ENCODE peak calls at places on chromosomes 4 and X, in eight cellular contexts. D, Z, L, I, E, O, F and S are unnamed samples.

GRCh38 chr4:6206771-6207290 is 6.5 kb upstream of the JAKMIP1 start:
- DNase-seq in D (no peak), Z (no peak), L (no peak), I (no peak), E (no peak), O (no peak), F (no peak), S (no peak)

GRCh38 chrX:19883878-19884277 is 3.5 kb downstream of the SH3KBP1 start:
- DNase-seq in D (no peak), Z (no peak), L (no peak), I (no peak), E (peak), O (no peak), F (no peak), S (no peak)

GRCh38 chr4:83643036-83643435 is 107.1 kb downstream of the GPAT3 start:
- DNase-seq in D (no peak), Z (no peak), L (no peak), I (no peak), E (no peak), O (no peak), F (no peak), S (no peak)

GRCh38 chr4:37601527-37601926 is 84.6 kb downstream of the RELL1 start:
- DNase-seq in D (peak), Z (peak), L (no peak), I (no peak), E (peak), O (no peak), F (no peak), S (no peak)

GRCh38 chr4:122798101-122798500 is 28.5 kb upstream of the FGF2 start:
- DNase-seq in D (peak), Z (peak), L (no peak), I (no peak), E (no peak), O (peak), F (no peak), S (no peak)

GRCh38 chr4:186190456-186191265 is 706 bp upstream of the CYP4V2 start:
- DNase-seq in D (no peak), Z (peak), L (no peak), I (no peak), E (peak), O (peak), F (peak), S (no peak)

GRCh38 chr4:88893961-88894360 is 163.0 kb downstream of the FAM13A start:
- DNase-seq in D (no peak), Z (peak), L (no peak), I (no peak), E (no peak), O (no peak), F (no peak), S (no peak)

GRCh38 chrX:39898147-39898546 is 199.6 kb downstream of the BCOR start:
- DNase-seq in D (no peak), Z (no peak), L (no peak), I (no peak), E (no peak), O (no peak), F (no peak), S (no peak)

GRCh38 chrX:119686087-119686639 is 6.8 kb downstream of the SEPTIN6 start:
- DNase-seq in D (no peak), Z (no peak), L (no peak), I (no peak), E (peak), O (no peak), F (no peak), S (no peak)

GRCh38 chr4:188008377-188008776 is 12.8 kb downstream of the ZFP42 start:
- DNase-seq in D (no peak), Z (peak), L (no peak), I (no peak), E (no peak), O (no peak), F (no peak), S (no peak)

GRCh38 chr4:157204634-157205244 is 15.8 kb upstream of the GRIA2 start:
- DNase-seq in D (no peak), Z (no peak), L (no peak), I (no peak), E (peak), O (peak), F (no peak), S (no peak)

GRCh38 chr4:6672131-6672530 is 21.5 kb upstream of the S100P start:
- DNase-seq in D (no peak), Z (no peak), L (no peak), I (no peak), E (no peak), O (no peak), F (no peak), S (no peak)

GRCh38 chrX:56026816-56027215 is 205.3 kb upstream of the KLF8 start:
- DNase-seq in D (no peak), Z (no peak), L (no peak), I (no peak), E (no peak), O (no peak), F (no peak), S (no peak)

GRCh38 chr4:27910227-27910626 is 1049.6 kb downstream of the STIM2 start:
- DNase-seq in D (no peak), Z (no peak), L (no peak), I (no peak), E (no peak), O (no peak), F (no peak), S (no peak)
- H3K27ac ChIP-seq in D (no peak), Z (no peak), L (no peak), I (no peak), E (no peak), O (no peak), F (no peak), S (no peak)

DNA sequence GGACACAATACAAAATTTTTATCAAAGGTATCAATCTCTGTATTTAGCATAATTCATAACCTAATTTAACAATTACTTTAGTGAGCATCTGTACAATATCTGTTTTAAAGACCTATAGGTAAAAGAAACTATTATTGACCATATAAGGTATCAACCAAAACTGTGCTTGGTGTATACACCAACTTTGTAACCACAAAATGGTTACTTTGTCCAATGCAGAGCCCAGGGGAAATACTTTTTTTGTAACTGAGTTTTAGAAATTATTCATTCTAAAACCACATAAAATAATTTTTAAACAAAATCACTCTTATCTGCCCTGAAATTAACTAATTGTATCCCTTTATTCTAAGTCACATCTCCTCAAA is 5.0 kb downstream of the CXXC4 start:
- DNase-seq in D (no peak), Z (no peak), L (no peak), I (no peak), E (no peak), O (no peak), F (no peak), S (no peak)
- H3K27ac ChIP-seq in D (no peak), Z (no peak), L (no peak), I (peak), E (peak), O (no peak), F (peak), S (peak)

DNA sequence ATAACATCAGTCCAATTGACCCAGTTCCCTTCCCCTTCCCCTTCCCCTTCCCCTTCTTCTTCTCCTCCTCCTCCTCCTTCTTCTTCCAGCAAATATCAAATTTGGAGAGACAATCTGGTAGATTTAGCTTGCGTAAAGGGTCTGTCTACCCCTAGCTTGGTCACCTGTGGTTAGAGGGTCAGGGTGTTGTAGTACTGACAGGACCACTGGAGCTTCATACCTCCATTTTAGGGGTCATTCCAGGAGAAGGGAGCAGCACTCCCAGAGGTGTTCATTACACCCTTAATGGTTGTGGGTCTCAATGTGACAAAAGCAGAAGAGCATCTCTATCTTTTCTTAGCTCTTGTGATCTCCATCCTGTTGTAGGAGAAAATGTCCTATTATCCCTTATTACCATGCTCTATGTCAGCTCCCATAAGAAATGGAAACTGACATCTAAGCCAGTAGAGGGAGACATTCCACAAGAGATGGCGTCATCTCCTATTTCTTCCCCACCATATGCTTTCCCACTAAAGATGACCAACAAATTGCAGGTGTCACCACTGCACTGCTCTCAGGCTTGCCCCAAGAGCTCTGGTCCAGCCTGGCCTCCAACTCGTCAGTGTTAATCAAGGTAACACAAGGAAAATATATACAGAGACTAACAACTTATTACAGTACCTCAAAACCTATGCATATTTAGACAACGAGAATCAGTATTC is 3.5 kb upstream of the FGB start:
- DNase-seq in D (no peak), Z (peak), L (no peak), I (no peak), E (no peak), O (peak), F (no peak), S (no peak)
- H3K27ac ChIP-seq in D (no peak), Z (no peak), L (no peak), I (no peak), E (no peak), O (no peak), F (no peak), S (no peak)

DNA sequence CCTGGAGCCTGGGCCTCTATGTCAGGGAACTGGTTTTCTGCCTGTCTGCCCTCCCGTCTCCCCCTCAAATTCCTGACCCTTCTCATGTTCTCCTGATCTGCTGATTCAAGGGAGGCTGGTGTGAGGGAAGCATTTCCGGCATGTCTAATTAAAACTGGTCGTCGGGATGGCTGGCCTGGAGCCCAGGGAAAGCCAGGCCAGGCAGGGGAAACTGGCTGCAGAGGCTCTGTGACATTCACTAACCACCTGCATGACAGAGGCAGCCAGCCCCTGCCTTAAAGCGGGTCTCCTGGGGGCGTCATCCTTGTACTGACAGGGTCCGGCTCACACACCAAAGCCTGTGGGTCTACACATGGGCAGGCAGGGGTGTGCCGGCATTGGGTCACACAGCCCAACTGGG is 35.2 kb downstream of the ABLIM2 start:
- DNase-seq in D (no peak), Z (peak), L (no peak), I (no peak), E (no peak), O (no peak), F (no peak), S (no peak)
- H3K27ac ChIP-seq in D (no peak), Z (no peak), L (no peak), I (no peak), E (no peak), O (no peak), F (no peak), S (no peak)

GRCh38 chr4:71774136-71774535 is 9.7 kb downstream of the GC start:
- DNase-seq in D (no peak), Z (no peak), L (no peak), I (no peak), E (no peak), O (no peak), F (no peak), S (no peak)
- H3K27ac ChIP-seq in D (no peak), Z (no peak), L (no peak), I (no peak), E (no peak), O (no peak), F (no peak), S (no peak)

GRCh38 chr4:2402453-2402852 is 16.0 kb downstream of the ZFYVE28 start:
- DNase-seq in D (no peak), Z (no peak), L (no peak), I (no peak), E (no peak), O (no peak), F (peak), S (no peak)
- H3K27ac ChIP-seq in D (no peak), Z (no peak), L (no peak), I (no peak), E (peak), O (no peak), F (peak), S (no peak)

DNA sequence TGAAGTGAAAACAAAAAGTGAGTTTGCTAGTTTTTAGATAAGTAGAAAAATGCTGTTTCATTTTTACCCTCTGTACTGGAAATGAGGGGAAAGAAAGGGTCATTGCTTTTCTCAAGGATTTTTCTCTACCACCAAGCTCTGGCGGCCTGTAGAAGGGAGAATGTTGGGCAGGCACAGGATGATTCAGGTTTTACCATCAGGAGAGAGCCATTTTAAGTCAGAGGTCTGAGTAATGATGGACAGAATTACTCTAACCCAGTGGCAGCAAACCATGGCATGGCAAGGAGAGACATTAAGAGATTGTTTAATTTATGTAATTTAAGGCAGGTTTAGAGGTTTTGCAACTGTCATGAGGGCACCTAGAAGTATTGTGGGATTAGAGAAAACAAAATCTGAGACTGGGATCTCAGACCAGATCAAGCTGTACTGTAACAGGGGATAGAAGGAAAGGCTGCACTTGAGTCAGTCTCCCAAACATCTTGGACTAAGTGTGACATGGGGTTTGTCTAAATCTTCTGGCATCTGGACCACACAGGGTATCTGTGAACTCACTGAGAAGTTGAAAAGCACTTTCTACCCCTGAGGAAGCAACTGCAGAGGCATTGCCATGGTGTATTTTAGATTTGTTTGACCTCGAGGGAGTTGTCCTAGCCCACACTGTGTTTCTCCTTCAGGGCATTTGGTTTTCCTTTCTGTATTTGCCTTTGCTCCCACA is 81.6 kb downstream of the BANK1 start:
- DNase-seq in D (no peak), Z (no peak), L (no peak), I (no peak), E (no peak), O (no peak), F (no peak), S (no peak)
- H3K27ac ChIP-seq in D (no peak), Z (no peak), L (no peak), I (no peak), E (no peak), O (no peak), F (no peak), S (no peak)

DNA sequence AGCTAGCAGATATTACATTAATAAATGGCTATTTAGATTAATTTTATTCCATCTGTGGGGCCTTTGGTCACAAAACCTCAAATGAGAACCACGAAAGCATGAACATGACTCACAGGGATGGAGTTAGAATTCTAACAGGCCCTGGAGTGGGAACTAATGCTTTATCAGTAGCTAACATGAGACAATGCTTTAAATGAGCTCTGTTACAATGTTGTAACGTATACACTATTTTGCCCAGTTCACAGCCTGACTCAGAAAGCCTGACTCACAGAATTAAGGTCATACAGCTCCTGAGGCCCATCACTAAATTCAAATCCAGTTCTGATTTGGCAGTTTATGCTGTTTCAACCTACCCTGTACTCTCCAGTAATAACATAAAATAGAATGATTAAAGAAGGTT is 23.2 kb downstream of the VEGFC start:
- DNase-seq in D (no peak), Z (peak), L (no peak), I (no peak), E (no peak), O (no peak), F (no peak), S (no peak)
- H3K27ac ChIP-seq in D (no peak), Z (peak), L (no peak), I (no peak), E (no peak), O (no peak), F (no peak), S (no peak)

GRCh38 chr4:173747537-173748257 is 217.7 kb upstream of the HAND2 start:
- DNase-seq in D (no peak), Z (no peak), L (no peak), I (no peak), E (no peak), O (no peak), F (no peak), S (no peak)
- H3K27ac ChIP-seq in D (peak), Z (no peak), L (no peak), I (peak), E (no peak), O (no peak), F (no peak), S (no peak)